ENCODE peak calls at places on chromosomes 4 and X, in seven cellular contexts. N is left ventricle myocardium inferior, D is thyroid gland, W is fibroblast of pulmonary artery, H is BJ, E is HL-60, C is fibroblast of lung. B is an unnamed sample.

GRCh38 chrX:38260231-38260630 is 39.6 kb upstream of the SRPX start:
- DNase-seq in C (peak), D (no peak), N (no peak), E (no peak), H (no peak), W (peak), B (no peak)

GRCh38 chr4:67436742-67437141 is 108.6 kb downstream of the CENPC start:
- DNase-seq in C (no peak), E (no peak), N (no peak), H (no peak), D (no peak), W (peak), B (no peak)

GRCh38 chr4:38008493-38009120 is 48.4 kb downstream of the PTTG2 start:
- DNase-seq in N (no peak), E (no peak), W (no peak), H (no peak), D (no peak), C (no peak), B (no peak)

GRCh38 chrX:155188786-155189185 is 27.5 kb upstream of the VBP1 start:
- DNase-seq in C (no peak), W (no peak), H (no peak), D (no peak), E (peak), N (no peak), B (no peak)

GRCh38 chr4:98110929-98111328 is 32.3 kb downstream of the STPG2 start:
- DNase-seq in W (no peak), N (no peak), E (no peak), D (no peak), C (no peak), H (no peak), B (no peak)

GRCh38 chr4:27084685-27085356 is 224.2 kb downstream of the STIM2 start:
- DNase-seq in N (peak), E (no peak), C (peak), W (peak), H (no peak), D (peak), B (peak)

GRCh38 chr4:88158360-88159136 is at the start of gene ABCG2:
- DNase-seq in D (peak), H (no peak), E (no peak), N (peak), W (peak), C (peak), B (peak)

GRCh38 chrX:72308566-72309296 is 3.0 kb upstream of the CITED1 start:
- DNase-seq in E (peak), C (peak), N (peak), W (peak), H (no peak), D (peak), B (peak)

GRCh38 chr4:139670765-139671164 is 5.1 kb downstream of the MGST2 start:
- DNase-seq in D (no peak), W (no peak), N (no peak), C (no peak), E (no peak), H (no peak), B (no peak)

GRCh38 chr4:39792128-39792527 is 94.2 kb downstream of the UBE2K start:
- DNase-seq in D (no peak), E (no peak), N (no peak), C (no peak), W (no peak), H (no peak), B (no peak)

GRCh38 chrX:119235872-119236598 is at the start of gene PGRMC1:
- DNase-seq in N (peak), W (peak), H (no peak), C (peak), D (peak), E (peak), B (peak)

GRCh38 chr4:102341201-102341600 is 4.1 kb downstream of the SLC39A8 start:
- DNase-seq in C (no peak), D (no peak), E (no peak), N (no peak), H (no peak), W (no peak), B (no peak)

GRCh38 chrX:52574416-52575275 is 57.8 kb upstream of the XAGE1B start:
- DNase-seq in N (no peak), E (no peak), H (no peak), W (peak), D (peak), C (peak), B (peak)

GRCh38 chr4:20313237-20314030 is 61.7 kb downstream of the SLIT2 start:
- DNase-seq in D (peak), C (no peak), E (no peak), N (no peak), W (peak), H (no peak), B (peak)

GRCh38 chr4:153645183-153645582 is 38.9 kb upstream of the TLR2 start:
- DNase-seq in D (no peak), C (no peak), W (no peak), H (no peak), N (no peak), E (peak), B (no peak)

GRCh38 chr4:4385729-4386295 is 1.1 kb upstream of the NSG1 start:
- DNase-seq in N (no peak), W (no peak), C (no peak), H (no peak), D (no peak), E (no peak), B (no peak)

GRCh38 chr4:16083217-16084191 is at the start of gene PROM1:
- DNase-seq in D (peak), H (no peak), E (no peak), C (no peak), N (peak), W (no peak), B (peak)

GRCh38 chrX:37679888-37680287 is 5.7 kb upstream of the XK start:
- DNase-seq in E (no peak), N (no peak), C (no peak), W (no peak), D (no peak), H (no peak), B (no peak)

GRCh38 chrX:20313889-20314288 is 47.2 kb upstream of the RPS6KA3 start:
- DNase-seq in E (peak), W (no peak), H (no peak), N (no peak), C (no peak), D (no peak), B (no peak)

GRCh38 chr4:1842993-1843448 is 12.9 kb downstream of the LETM1 start:
- DNase-seq in C (peak), N (peak), E (no peak), H (peak), D (peak), W (peak), B (peak)

GRCh38 chr4:38092701-38093100 is 132.5 kb downstream of the PTTG2 start:
- DNase-seq in N (no peak), E (no peak), H (no peak), C (no peak), D (no peak), W (no peak), B (no peak)

GRCh38 chr4:86664959-86665358 is 70.8 kb downstream of the PTPN13 start:
- DNase-seq in H (peak), E (no peak), N (no peak), D (no peak), W (peak), C (peak), B (no peak)

GRCh38 chr4:63049726-63050125 is 1359.5 kb downstream of the TECRL start:
- DNase-seq in D (no peak), E (no peak), H (no peak), N (no peak), W (no peak), C (no peak), B (no peak)

GRCh38 chr4:23747131-23747752 is 142.6 kb downstream of the PPARGC1A start:
- DNase-seq in W (no peak), H (no peak), C (no peak), E (no peak), N (no peak), D (no peak), B (no peak)

GRCh38 chr4:89247951-89248350 is 59.6 kb downstream of the GPRIN3 start:
- DNase-seq in E (no peak), W (no peak), H (no peak), C (no peak), D (no peak), N (no peak), B (no peak)

GRCh38 chr4:158724647-158725046 is 1.5 kb upstream of the PPID start:
- DNase-seq in N (no peak), E (no peak), D (no peak), H (no peak), C (no peak), W (no peak), B (no peak)
- TF ChIP-seq CTCF in N (no peak), E (no peak), D (no peak), H (no peak), C (no peak), W (no peak), B (no peak)

GRCh38 chrX:21839334-21840198 is at the start of gene MBTPS2:
- DNase-seq in N (peak), C (peak), D (peak), E (peak), H (peak), W (peak), B (peak)
- TF ChIP-seq CTCF in N (no peak), C (no peak), D (no peak), E (no peak), H (peak), W (peak), B (no peak)

GRCh38 chr4:113762061-113762850 is 718 bp upstream of the CAMK2D start:
- DNase-seq in C (peak), E (peak), D (peak), H (peak), W (peak), N (peak), B (peak)
- TF ChIP-seq CTCF in C (no peak), E (no peak), D (no peak), H (peak), W (no peak), N (no peak), B (peak)

GRCh38 chr4:169940460-169940859 is 85.7 kb downstream of the MFAP3L start:
- DNase-seq in C (no peak), N (no peak), W (no peak), D (no peak), H (no peak), E (no peak), B (no peak)
- TF ChIP-seq CTCF in C (no peak), N (no peak), W (no peak), D (no peak), H (no peak), E (no peak), B (no peak)

GRCh38 chr4:77697860-77698599 is 92.4 kb downstream of the CXCL13 start:
- DNase-seq in W (peak), H (no peak), D (peak), E (no peak), C (peak), N (no peak), B (peak)

GRCh38 chr4:77701111-77701510 is 95.5 kb downstream of the CXCL13 start:
- DNase-seq in E (no peak), W (no peak), D (no peak), H (no peak), C (no peak), N (no peak), B (no peak)

GRCh38 chr4:77695769-77696168 is 90.1 kb downstream of the CXCL13 start:
- DNase-seq in C (peak), N (no peak), E (no peak), D (no peak), H (peak), W (peak), B (no peak)

DNA sequence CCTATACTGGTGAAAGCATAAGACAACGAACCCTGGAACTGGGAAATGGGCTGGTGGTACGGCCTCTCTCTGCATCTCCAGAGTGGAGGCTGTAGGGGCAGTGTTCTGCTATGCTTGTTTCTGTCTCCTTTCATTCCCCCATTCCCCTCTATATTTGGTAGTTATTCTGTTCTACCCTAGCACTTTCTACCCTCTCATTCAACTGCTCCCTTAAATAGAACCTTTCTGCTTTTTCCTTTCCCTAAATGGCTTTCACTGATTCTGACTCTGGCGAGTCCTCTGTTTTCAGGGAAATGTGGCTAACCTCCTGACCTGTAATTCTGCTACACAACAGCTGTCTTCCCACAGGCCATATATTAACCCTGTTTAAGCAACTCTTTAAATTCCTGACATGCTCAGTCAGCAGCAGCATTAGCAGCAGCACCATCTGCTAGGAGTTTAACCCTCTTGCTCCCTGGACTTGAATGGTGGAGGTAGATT is 94.2 kb downstream of the CXCL13 start:
- DNase-seq in D (no peak), H (peak), C (peak), W (peak), N (no peak), E (no peak), B (no peak)
- TF ChIP-seq CTCF in D (no peak), H (peak), C (peak), W (peak), N (no peak), E (no peak), B (no peak)

GRCh38 chr4:7238300-7238960 is 46.1 kb downstream of the SORCS2 start:
- DNase-seq in H (no peak), D (no peak), W (no peak), E (no peak), C (no peak), N (no peak), B (no peak)
- TF ChIP-seq CTCF in H (peak), D (no peak), W (no peak), E (no peak), C (no peak), N (no peak), B (no peak)

B was measured in testis.